ENCODE peak calls at places on chromosomes 16 and 17, in ten cellular contexts. B is activated effector memory CD4-positive, alpha-beta T cell treated with anti-CD3 and anti-CD28 coated beads, Interleukin-2, amount 50 U/mL, for 16 hours; O is EL; Z is HAP-1; Q is psoas muscle; J is activated T-cell treated with anti-CD3 and anti-CD28 coated beads, Interleukin-2, amount 50 U/mL, for 4 hours; W is transverse colon; G is AG20443; P is occipital lobe; U is omental fat pad. R is an unnamed sample.
A peak's percentile ranks its signal among the peaks of the same experiment; 100 is the strongest.

GRCh38 chr17:79925242-79925957 is 86.2 kb upstream of the CBX4 start:
- DNase-seq in B (no peak), O (peak; percentile 30), Z (no peak), Q (peak; percentile 93), J (no peak), W (peak; percentile 86), G (peak; percentile 78), P (peak; percentile 20), U (no peak), R (peak; percentile 89)

GRCh38 chr17:67071595-67071994 is 27.2 kb downstream of the CACNG1 start:
- DNase-seq in B (no peak), O (no peak), Z (no peak), Q (no peak), J (no peak), W (no peak), G (no peak), P (no peak), U (no peak), R (no peak)

GRCh38 chr16:16027728-16028310 is 78.4 kb downstream of the ABCC1 start:
- DNase-seq in B (no peak), O (no peak), Z (no peak), Q (no peak), J (no peak), W (peak; percentile 28), G (no peak), P (no peak), U (no peak), R (no peak)

GRCh38 chr17:16818340-16818739 is 128.3 kb downstream of the CCDC144A start:
- DNase-seq in B (no peak), O (no peak), Z (no peak), Q (no peak), J (no peak), W (no peak), G (no peak), P (no peak), U (no peak), R (no peak)

GRCh38 chr17:70369296-70369855 is 200.0 kb downstream of the KCNJ2 start:
- DNase-seq in B (no peak), O (peak; percentile 12), Z (no peak), Q (no peak), J (no peak), W (no peak), G (no peak), P (no peak), U (no peak), R (no peak)

GRCh38 chr16:87201777-87202176 is 115.4 kb downstream of the C16orf95 start:
- DNase-seq in B (no peak), O (peak; percentile 27), Z (no peak), Q (no peak), J (no peak), W (no peak), G (no peak), P (no peak), U (no peak), R (no peak)

GRCh38 chr17:76278268-76278908 is 13.2 kb downstream of the UBALD2 start:
- DNase-seq in B (no peak), O (no peak), Z (no peak), Q (no peak), J (no peak), W (no peak), G (no peak), P (no peak), U (no peak), R (no peak)

GRCh38 chr17:17682293-17682736 is 1.1 kb downstream of the RAI1 start:
- DNase-seq in B (peak; percentile 81), O (peak; percentile 63), Z (peak; percentile 36), Q (no peak), J (peak; percentile 32), W (peak; percentile 67), G (peak; percentile 73), P (peak; percentile 54), U (no peak), R (no peak)

GRCh38 chr16:27286446-27286845 is 17.9 kb upstream of the NSMCE1 start:
- DNase-seq in B (no peak), O (peak; percentile 96), Z (no peak), Q (no peak), J (no peak), W (no peak), G (peak; percentile 94), P (no peak), U (no peak), R (no peak)

GRCh38 chr16:66408181-66409048 is 18.7 kb upstream of the BEAN1 start:
- DNase-seq in B (no peak), O (peak; percentile 63), Z (no peak), Q (no peak), J (no peak), W (no peak), G (peak; percentile 43), P (no peak), U (no peak), R (no peak)

GRCh38 chr16:49918257-49918656 is 62.3 kb upstream of the ZNF423 start:
- DNase-seq in B (no peak), O (no peak), Z (peak; percentile 26), Q (peak; percentile 5), J (no peak), W (no peak), G (no peak), P (no peak), U (no peak), R (no peak)

GRCh38 chr17:39208893-39209292 is 8.8 kb downstream of the RPL19 start:
- DNase-seq in B (no peak), O (no peak), Z (peak; percentile 44), Q (peak; percentile 74), J (no peak), W (peak; percentile 71), G (no peak), P (peak; percentile 38), U (no peak), R (peak; percentile 67)

GRCh38 chr17:283911-284675 is 68.5 kb downstream of the RPH3AL start:
- DNase-seq in B (peak; percentile 37), O (no peak), Z (peak; percentile 6), Q (no peak), J (no peak), W (no peak), G (no peak), P (no peak), U (no peak), R (no peak)

GRCh38 chr17:64059756-64060155 is 39.3 kb upstream of the ICAM2 start:
- DNase-seq in B (no peak), O (no peak), Z (no peak), Q (no peak), J (no peak), W (no peak), G (no peak), P (no peak), U (no peak), R (no peak)

GRCh38 chr16:88403794-88404581 is 21.2 kb downstream of the ZNF469 start:
- DNase-seq in B (no peak), O (no peak), Z (no peak), Q (no peak), J (no peak), W (no peak), G (no peak), P (no peak), U (no peak), R (no peak)

GRCh38 chr17:20028436-20028835 is 19.3 kb downstream of the SPECC1 start:
- DNase-seq in B (no peak), O (no peak), Z (no peak), Q (no peak), J (no peak), W (no peak), G (no peak), P (no peak), U (no peak), R (no peak)

GRCh38 chr16:19691161-19691850 is 26.7 kb downstream of the KNOP1 start:
- DNase-seq in B (no peak), O (peak; percentile 13), Z (no peak), Q (no peak), J (no peak), W (no peak), G (no peak), P (no peak), U (no peak), R (no peak)

GRCh38 chr16:75256059-75256870 is 4.8 kb upstream of the BCAR1 start:
- DNase-seq in B (no peak), O (no peak), Z (no peak), Q (peak; percentile 64), J (no peak), W (no peak), G (no peak), P (no peak), U (no peak), R (peak; percentile 62)

GRCh38 chr16:24515186-24515585 is 24.2 kb upstream of the RBBP6 start:
- DNase-seq in B (no peak), O (no peak), Z (no peak), Q (no peak), J (no peak), W (no peak), G (no peak), P (no peak), U (no peak), R (no peak)

GRCh38 chr16:19898924-19899604 is 14.4 kb upstream of the GPRC5B start:
- DNase-seq in B (peak; percentile 65), O (peak; percentile 57), Z (peak; percentile 78), Q (no peak), J (no peak), W (peak; percentile 39), G (peak; percentile 77), P (no peak), U (no peak), R (no peak)

GRCh38 chr17:48066656-48067055 is 18.5 kb downstream of the NFE2L1 start:
- DNase-seq in B (no peak), O (no peak), Z (no peak), Q (no peak), J (no peak), W (no peak), G (no peak), P (no peak), U (no peak), R (no peak)

GRCh38 chr16:50478773-50479149 is 69.4 kb upstream of the NKD1 start:
- DNase-seq in B (peak; percentile 43), O (no peak), Z (peak; percentile 24), Q (no peak), J (no peak), W (peak; percentile 21), G (no peak), P (no peak), U (no peak), R (no peak)

GRCh38 chr17:39617446-39618251 is 9.1 kb upstream of the PPP1R1B start:
- DNase-seq in B (peak; percentile 83), O (peak; percentile 68), Z (peak; percentile 77), Q (peak; percentile 75), J (peak; percentile 48), W (peak; percentile 83), G (peak; percentile 77), P (peak; percentile 41), U (no peak), R (peak; percentile 68)

GRCh38 chr17:61411944-61412859 is 12.6 kb downstream of the TBX2 start:
- DNase-seq in B (peak; percentile 92), O (peak; percentile 91), Z (peak; percentile 84), Q (peak; percentile 90), J (peak; percentile 74), W (peak; percentile 83), G (peak; percentile 95), P (peak; percentile 67), U (peak; percentile 72), R (peak; percentile 82)

GRCh38 chr17:55177159-55177913 is 87.4 kb upstream of the HLF start:
- DNase-seq in B (no peak), O (peak; percentile 7), Z (no peak), Q (no peak), J (no peak), W (no peak), G (no peak), P (no peak), U (no peak), R (no peak)

GRCh38 chr16:46949216-46949892 is 24.1 kb downstream of the DNAJA2 start:
- DNase-seq in B (peak; percentile 81), O (no peak), Z (no peak), Q (no peak), J (peak; percentile 10), W (no peak), G (no peak), P (no peak), U (no peak), R (no peak)

GRCh38 chr17:49592263-49592662 is 16.6 kb downstream of the NXPH3 start:
- DNase-seq in B (no peak), O (no peak), Z (no peak), Q (no peak), J (no peak), W (no peak), G (no peak), P (no peak), U (no peak), R (no peak)

R was measured in left lung.